ENCODE peak calls at places on chromosomes 16 and 17, in nine cellular contexts. One of them, this sample, is unnamed.

GRCh38 chr17:48093341-48094045 is 7.8 kb downstream of the CBX1 start:
- DNase-seq in uterus: no peak
- DNase-seq in NB4: no peak
- DNase-seq in A549: no peak
- DNase-seq in lower leg skin: no peak
- DNase-seq in Peyer's patch: no peak
- DNase-seq in K562: no peak
- DNase-seq in heart left ventricle: no peak
- DNase-seq in esophagus squamous epithelium: no peak
- DNase-seq in this sample: no peak

GRCh38 chr17:16919663-16920627 is 52.0 kb downstream of the TNFRSF13B start:
- DNase-seq in lower leg skin: peak; percentile 76
- DNase-seq in A549: no peak
- DNase-seq in esophagus squamous epithelium: no peak
- DNase-seq in Peyer's patch: peak; percentile 34
- DNase-seq in K562: no peak
- DNase-seq in uterus: no peak
- DNase-seq in heart left ventricle: no peak
- DNase-seq in NB4: no peak
- DNase-seq in this sample: no peak

GRCh38 chr17:42378597-42379594 is 9.3 kb downstream of the STAT3 start:
- DNase-seq in K562: no peak
- DNase-seq in Peyer's patch: no peak
- DNase-seq in lower leg skin: peak; percentile 45
- DNase-seq in uterus: no peak
- DNase-seq in esophagus squamous epithelium: no peak
- DNase-seq in heart left ventricle: no peak
- DNase-seq in NB4: no peak
- DNase-seq in A549: no peak
- DNase-seq in this sample: no peak

GRCh38 chr16:58152246-58152868 is 23.2 kb upstream of the CFAP20 start:
- DNase-seq in esophagus squamous epithelium: no peak
- DNase-seq in K562: no peak
- DNase-seq in NB4: no peak
- DNase-seq in uterus: no peak
- DNase-seq in A549: no peak
- DNase-seq in lower leg skin: no peak
- DNase-seq in Peyer's patch: no peak
- DNase-seq in heart left ventricle: no peak
- DNase-seq in this sample: no peak

GRCh38 chr17:32490101-32490482 is 3.3 kb downstream of the CDK5R1 start:
- DNase-seq in lower leg skin: no peak
- DNase-seq in NB4: no peak
- DNase-seq in A549: no peak
- DNase-seq in heart left ventricle: no peak
- DNase-seq in uterus: no peak
- DNase-seq in K562: no peak
- DNase-seq in esophagus squamous epithelium: no peak
- DNase-seq in Peyer's patch: peak; percentile 35
- DNase-seq in this sample: no peak

GRCh38 chr16:30896890-30897730 is 696 bp downstream of the CTF1 start:
- DNase-seq in esophagus squamous epithelium: peak; percentile 42
- DNase-seq in lower leg skin: peak; percentile 97
- DNase-seq in heart left ventricle: peak; percentile 94
- DNase-seq in uterus: peak; percentile 89
- DNase-seq in A549: peak; percentile 89
- DNase-seq in Peyer's patch: peak; percentile 95
- DNase-seq in K562: peak; percentile 78
- DNase-seq in NB4: peak; percentile 68
- DNase-seq in this sample: peak; percentile 84

GRCh38 chr17:76537578-76538280 is at the start of gene CYGB:
- DNase-seq in uterus: peak; percentile 53
- DNase-seq in K562: no peak
- DNase-seq in NB4: no peak
- DNase-seq in esophagus squamous epithelium: no peak
- DNase-seq in lower leg skin: no peak
- DNase-seq in Peyer's patch: no peak
- DNase-seq in heart left ventricle: no peak
- DNase-seq in A549: no peak
- DNase-seq in this sample: no peak

GRCh38 chr17:48241131-48241591 is 133.6 kb downstream of the SNX11 start:
- DNase-seq in heart left ventricle: peak; percentile 61
- DNase-seq in A549: peak; percentile 90
- DNase-seq in Peyer's patch: no peak
- DNase-seq in uterus: peak; percentile 36
- DNase-seq in NB4: peak; percentile 88
- DNase-seq in K562: peak; percentile 52
- DNase-seq in lower leg skin: no peak
- DNase-seq in esophagus squamous epithelium: no peak
- DNase-seq in this sample: peak; percentile 8

DNA sequence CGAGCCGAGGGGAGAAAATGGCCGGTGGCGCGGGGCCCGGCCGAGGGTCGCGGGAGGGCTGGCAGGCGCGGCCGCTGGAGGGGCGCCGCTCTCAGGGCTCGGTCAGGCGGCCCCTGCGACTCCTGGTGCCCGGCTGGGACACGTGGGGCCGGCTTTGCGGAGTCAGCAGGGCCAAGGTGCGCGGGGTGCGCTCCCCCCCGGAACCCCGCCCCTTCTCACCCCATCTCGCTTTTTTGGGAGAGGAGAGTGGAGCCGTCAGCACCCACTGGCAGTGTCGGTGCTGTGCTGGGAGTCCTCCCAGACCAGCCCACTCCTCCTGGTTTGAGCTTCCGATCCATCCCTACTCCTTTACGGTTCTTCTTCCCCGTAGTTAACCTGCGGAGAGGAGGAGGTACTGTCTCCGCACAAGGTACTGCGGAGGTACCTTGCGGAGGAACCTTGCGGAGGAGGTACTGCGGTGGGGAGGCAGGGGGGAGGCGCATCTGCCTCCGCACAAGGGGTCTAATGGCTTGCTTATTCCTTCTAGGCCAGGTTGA is 19.0 kb upstream of the CBX8 start:
- DNase-seq in A549: no peak
- DNase-seq in uterus: no peak
- DNase-seq in K562: no peak
- DNase-seq in esophagus squamous epithelium: no peak
- DNase-seq in heart left ventricle: no peak
- DNase-seq in lower leg skin: no peak
- DNase-seq in NB4: no peak
- DNase-seq in Peyer's patch: no peak
- DNase-seq in this sample: no peak
- H3K4me3 ChIP-seq in A549: no peak overlapping the region
- H3K4me3 ChIP-seq in uterus: no peak overlapping the region
- H3K4me3 ChIP-seq in K562: no peak overlapping the region
- H3K4me3 ChIP-seq in esophagus squamous epithelium: peak overlapping the region; percentile 41
- H3K4me3 ChIP-seq in heart left ventricle: no peak overlapping the region
- H3K4me3 ChIP-seq in lower leg skin: no peak overlapping the region
- H3K4me3 ChIP-seq in NB4: no peak overlapping the region
- H3K4me3 ChIP-seq in Peyer's patch: peak overlapping the region; percentile 33
- H3K4me3 ChIP-seq in this sample: no peak overlapping the region

GRCh38 chr16:11232852-11233726 is 22.9 kb downstream of the SOCS1 start:
- DNase-seq in heart left ventricle: peak; percentile 47
- DNase-seq in lower leg skin: peak; percentile 89
- DNase-seq in Peyer's patch: peak; percentile 68
- DNase-seq in A549: no peak
- DNase-seq in K562: peak; percentile 78
- DNase-seq in NB4: no peak
- DNase-seq in esophagus squamous epithelium: no peak
- DNase-seq in uterus: no peak
- DNase-seq in this sample: no peak
- TF ChIP-seq POLR2A in heart left ventricle: no peak
- TF ChIP-seq POLR2A in lower leg skin: no peak
- TF ChIP-seq POLR2A in Peyer's patch: no peak
- TF ChIP-seq POLR2A in A549: no peak
- TF ChIP-seq POLR2A in K562: peak; percentile 67
- TF ChIP-seq POLR2A in NB4: no peak
- TF ChIP-seq POLR2A in esophagus squamous epithelium: no peak
- TF ChIP-seq POLR2A in uterus: no peak
- TF ChIP-seq POLR2A in this sample: no peak

GRCh38 chr16:84893849-84894599 is 74.2 kb downstream of the CRISPLD2 start:
- DNase-seq in heart left ventricle: no peak
- DNase-seq in Peyer's patch: no peak
- DNase-seq in NB4: peak; percentile 83
- DNase-seq in esophagus squamous epithelium: no peak
- DNase-seq in A549: no peak
- DNase-seq in lower leg skin: no peak
- DNase-seq in uterus: no peak
- DNase-seq in K562: no peak
- DNase-seq in this sample: no peak
- H3K4me3 ChIP-seq in heart left ventricle: no peak overlapping the region
- H3K4me3 ChIP-seq in Peyer's patch: no peak overlapping the region
- H3K4me3 ChIP-seq in NB4: no peak overlapping the region
- H3K4me3 ChIP-seq in esophagus squamous epithelium: no peak overlapping the region
- H3K4me3 ChIP-seq in A549: no peak overlapping the region
- H3K4me3 ChIP-seq in lower leg skin: no peak overlapping the region
- H3K4me3 ChIP-seq in uterus: no peak overlapping the region
- H3K4me3 ChIP-seq in K562: no peak overlapping the region
- H3K4me3 ChIP-seq in this sample: no peak overlapping the region

GRCh38 chr16:12805091-12805490 is 1.4 kb upstream of the CPPED1 start:
- DNase-seq in lower leg skin: no peak
- DNase-seq in uterus: no peak
- DNase-seq in heart left ventricle: no peak
- DNase-seq in esophagus squamous epithelium: no peak
- DNase-seq in A549: no peak
- DNase-seq in NB4: no peak
- DNase-seq in K562: no peak
- DNase-seq in Peyer's patch: no peak
- DNase-seq in this sample: no peak

GRCh38 chr16:12802048-12802447 is 1.6 kb downstream of the CPPED1 start:
- DNase-seq in esophagus squamous epithelium: no peak
- DNase-seq in uterus: no peak
- DNase-seq in heart left ventricle: no peak
- DNase-seq in lower leg skin: no peak
- DNase-seq in NB4: no peak
- DNase-seq in Peyer's patch: no peak
- DNase-seq in A549: no peak
- DNase-seq in K562: no peak
- DNase-seq in this sample: no peak

GRCh38 chr16:12802661-12803060 is 1.0 kb downstream of the CPPED1 start:
- DNase-seq in esophagus squamous epithelium: no peak
- DNase-seq in K562: no peak
- DNase-seq in uterus: no peak
- DNase-seq in A549: no peak
- DNase-seq in heart left ventricle: no peak
- DNase-seq in Peyer's patch: no peak
- DNase-seq in lower leg skin: no peak
- DNase-seq in NB4: peak; percentile 56
- DNase-seq in this sample: no peak

GRCh38 chr16:12804395-12804794 is 708 bp upstream of the CPPED1 start:
- DNase-seq in K562: no peak
- DNase-seq in Peyer's patch: no peak
- DNase-seq in heart left ventricle: no peak
- DNase-seq in esophagus squamous epithelium: no peak
- DNase-seq in lower leg skin: no peak
- DNase-seq in NB4: no peak
- DNase-seq in A549: no peak
- DNase-seq in uterus: no peak
- DNase-seq in this sample: no peak

DNA sequence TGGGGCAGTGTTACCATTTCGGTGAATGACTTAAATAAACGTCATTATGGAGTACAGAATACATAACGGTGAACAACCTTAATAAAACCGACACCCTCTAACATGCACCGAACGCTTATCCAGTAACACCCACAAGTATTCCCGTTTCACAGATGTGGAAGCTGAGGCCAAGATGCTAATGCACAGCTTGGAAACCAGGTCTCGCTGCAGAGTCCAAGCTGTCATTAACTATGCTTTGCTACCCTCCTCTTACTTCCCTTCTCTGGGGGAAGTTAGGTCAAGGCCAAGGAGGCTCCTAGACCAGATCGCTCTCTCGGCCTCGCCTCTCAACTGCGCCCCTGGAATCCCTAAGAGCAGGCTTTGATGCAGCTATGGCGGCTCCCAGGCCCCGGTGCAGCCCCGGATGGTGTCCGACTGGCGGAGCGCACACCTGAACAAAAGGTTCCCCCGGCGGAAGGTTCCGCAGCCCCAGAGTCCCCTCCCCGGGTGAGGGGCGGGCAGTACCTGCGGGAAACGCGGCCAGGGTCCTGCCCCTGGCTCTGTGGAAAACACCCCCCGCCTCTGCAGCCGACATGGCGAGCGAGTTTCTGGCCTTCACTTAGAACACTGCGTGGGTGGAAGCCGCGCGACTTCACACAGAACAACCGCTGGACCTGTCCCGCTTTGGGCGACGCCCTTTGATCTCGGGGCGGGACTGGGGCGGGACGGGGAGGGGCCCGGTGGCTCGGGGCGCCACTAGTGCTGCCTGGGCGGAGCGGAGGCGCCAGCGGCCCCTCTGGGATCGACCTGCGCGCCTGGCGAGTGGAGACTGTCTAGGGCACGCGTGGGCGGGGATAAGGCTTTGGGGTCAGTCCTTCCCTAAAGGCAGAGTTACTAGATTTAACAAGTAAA is at the start of gene CPPED1:
- DNase-seq in A549: peak; percentile 94
- DNase-seq in esophagus squamous epithelium: peak; percentile 82
- DNase-seq in lower leg skin: peak; percentile 97
- DNase-seq in Peyer's patch: peak; percentile 95
- DNase-seq in K562: peak; percentile 97
- DNase-seq in NB4: peak; percentile 94
- DNase-seq in heart left ventricle: peak; percentile 97
- DNase-seq in uterus: peak; percentile 90
- DNase-seq in this sample: peak; percentile 82
- TF ChIP-seq POLR2A in A549: peak; percentile 73
- TF ChIP-seq POLR2A in esophagus squamous epithelium: no peak
- TF ChIP-seq POLR2A in lower leg skin: no peak
- TF ChIP-seq POLR2A in Peyer's patch: peak; percentile 42
- TF ChIP-seq POLR2A in K562: peak; percentile 90
- TF ChIP-seq POLR2A in NB4: peak; percentile 70
- TF ChIP-seq POLR2A in heart left ventricle: no peak
- TF ChIP-seq POLR2A in uterus: peak; percentile 22
- TF ChIP-seq POLR2A in this sample: no peak

This sample was measured in gastrocnemius medialis.